ENCODE peak calls at places on chromosomes 5 and 9, in six cellular contexts. O is ACHN; B is head of caudate nucleus; Y is activated naive CD8-positive, alpha-beta T cell treated with anti-CD3 and anti-CD28 coated beads, Interleukin-2, amount 50 U/mL, for 24 hours; W is GOT3; X is choroid plexus epithelial cell. S is an unnamed sample.

GRCh38 chr5:135127604-135128240 is 93.7 kb upstream of the PITX1 start:
- DNase-seq in O (peak), B (no peak), Y (no peak), W (peak), X (peak), S (no peak)

GRCh38 chr5:82276800-82277612 is 1.1 kb downstream of the RPS23 start:
- DNase-seq in O (no peak), B (no peak), Y (no peak), W (no peak), X (no peak), S (no peak)

GRCh38 chr9:524008-524407 is 309.3 kb downstream of the DOCK8 start:
- DNase-seq in O (no peak), B (no peak), Y (no peak), W (no peak), X (no peak), S (no peak)

GRCh38 chr5:38638656-38639055 is 82.2 kb upstream of the LIFR start:
- DNase-seq in O (no peak), B (no peak), Y (no peak), W (no peak), X (no peak), S (no peak)

GRCh38 chr9:136047775-136048559 is 47.1 kb downstream of the NACC2 start:
- DNase-seq in O (no peak), B (no peak), Y (no peak), W (no peak), X (no peak), S (no peak)

GRCh38 chr5:159486836-159487235 is 156.5 kb upstream of the IL12B start:
- DNase-seq in O (no peak), B (peak), Y (no peak), W (no peak), X (no peak), S (no peak)

GRCh38 chr5:69492391-69493234 is at the start of gene OCLN:
- DNase-seq in O (peak), B (no peak), Y (peak), W (no peak), X (no peak), S (peak)

GRCh38 chr5:33297760-33298216 is 143.0 kb upstream of the TARS1 start:
- DNase-seq in O (no peak), B (no peak), Y (no peak), W (no peak), X (no peak), S (no peak)

GRCh38 chr5:65506961-65507360 is 25.2 kb upstream of the ADAMTS6 start:
- DNase-seq in O (no peak), B (no peak), Y (no peak), W (no peak), X (peak), S (no peak)

GRCh38 chr9:124206391-124206790 is 51.4 kb upstream of the NEK6 start:
- DNase-seq in O (no peak), B (no peak), Y (no peak), W (no peak), X (no peak), S (no peak)

GRCh38 chr9:85723220-85723619 is 18.5 kb downstream of the AGTPBP1 start:
- DNase-seq in O (no peak), B (peak), Y (peak), W (no peak), X (peak), S (peak)

GRCh38 chr9:90960941-90961340 is 159.3 kb downstream of the SYK start:
- DNase-seq in O (no peak), B (no peak), Y (no peak), W (no peak), X (peak), S (no peak)

GRCh38 chr5:10724799-10725507 is 36.1 kb downstream of the DAP start:
- DNase-seq in O (peak), B (peak), Y (no peak), W (no peak), X (peak), S (no peak)

GRCh38 chr5:175517824-175518450 is 39.6 kb downstream of the SFXN1 start:
- DNase-seq in O (peak), B (no peak), Y (peak), W (no peak), X (peak), S (peak)

GRCh38 chr5:66498791-66499207 is 97.4 kb upstream of the MAST4 start:
- DNase-seq in O (peak), B (no peak), Y (no peak), W (no peak), X (no peak), S (no peak)

GRCh38 chr5:78806544-78806943 is 158.0 kb upstream of the LHFPL2 start:
- DNase-seq in O (no peak), B (no peak), Y (no peak), W (no peak), X (peak), S (no peak)

GRCh38 chr9:79215819-79216218 is 355.9 kb upstream of the TLE4 start:
- DNase-seq in O (no peak), B (no peak), Y (no peak), W (no peak), X (no peak), S (no peak)

S was measured in activated CD8-positive, alpha-beta T cell treated with anti-CD3 and anti-CD28 coated beads, Interleukin-2, amount 10 ng/mL, durations not matched to agents 7 days and 5 days.